ENCODE peak calls at places on chromosome 5, in four cellular contexts. I is H9, W is H1, X is mesendoderm. L is an unnamed sample.

GRCh38 chr5:122457178-122457826 is 145.3 kb downstream of the SNCAIP start:
- DNase-seq in X (no peak), W (no peak), I (no peak), L (no peak)

GRCh38 chr5:88761269-88761880 is 121.6 kb downstream of the MEF2C start:
- DNase-seq in W (no peak), I (no peak), X (no peak), L (peak)

GRCh38 chr5:73188764-73189521 is 15.9 kb downstream of the TMEM174 start:
- DNase-seq in X (peak), I (peak), W (no peak), L (peak)

GRCh38 chr5:45205403-45205961 is 396.7 kb downstream of the MRPS30 start:
- DNase-seq in I (peak), X (peak), W (peak), L (no peak)

GRCh38 chr5:112195924-112196323 is 223.2 kb downstream of the EPB41L4A start:
- DNase-seq in X (no peak), I (no peak), W (no peak), L (no peak)

GRCh38 chr5:173065155-173065554 is 9.0 kb downstream of the CREBRF start:
- DNase-seq in W (no peak), X (no peak), I (no peak), L (no peak)

GRCh38 chr5:103258957-103259704 is 568 bp downstream of the MACIR start:
- DNase-seq in W (no peak), I (no peak), X (peak), L (peak)

GRCh38 chr5:157155297-157155696 is 10.8 kb downstream of the GARIN3 start:
- DNase-seq in X (no peak), I (no peak), W (no peak), L (no peak)

GRCh38 chr5:110757118-110757729 is 18.4 kb downstream of the SLC25A46 start:
- DNase-seq in X (peak), W (no peak), I (no peak), L (peak)

GRCh38 chr5:133220851-133221674 is 169.2 kb downstream of the HSPA4 start:
- DNase-seq in X (no peak), I (no peak), W (no peak), L (peak)

GRCh38 chr5:128193676-128194390 is 110.3 kb downstream of the SLC12A2 start:
- DNase-seq in W (no peak), X (no peak), I (no peak), L (no peak)

GRCh38 chr5:128196080-128196479 is 112.5 kb downstream of the SLC12A2 start:
- DNase-seq in I (no peak), X (no peak), W (no peak), L (no peak)

GRCh38 chr5:128196791-128197190 is 113.2 kb downstream of the SLC12A2 start:
- DNase-seq in W (no peak), X (no peak), I (no peak), L (peak)

GRCh38 chr5:128195316-128195715 is 111.8 kb downstream of the SLC12A2 start:
- DNase-seq in W (no peak), I (no peak), X (no peak), L (no peak)

DNA sequence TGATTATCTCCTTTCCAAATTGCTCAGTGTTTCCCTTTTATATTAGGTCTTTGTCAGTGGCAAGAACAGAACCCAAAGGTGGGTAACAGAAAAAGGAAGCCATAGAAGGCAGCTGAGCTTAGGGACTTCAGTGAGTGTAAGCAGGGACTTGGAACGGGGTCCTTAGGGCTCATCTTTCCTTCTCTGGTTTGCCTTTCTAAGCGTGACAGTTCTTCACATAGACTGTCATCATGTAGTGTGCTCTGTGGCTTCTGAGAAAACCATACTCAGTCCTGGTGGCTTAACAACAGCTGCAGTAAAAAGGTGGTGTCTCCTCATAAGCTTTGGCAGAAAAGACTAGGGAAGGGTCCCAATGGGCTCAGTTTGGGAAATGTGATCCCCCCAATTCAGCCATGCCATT is 108.8 kb downstream of the SLC12A2 start:
- DNase-seq in X (no peak), I (no peak), W (no peak), L (no peak)
- H3K56ac ChIP-seq in X (no peak), I (no peak), W (no peak), L (no peak)

DNA sequence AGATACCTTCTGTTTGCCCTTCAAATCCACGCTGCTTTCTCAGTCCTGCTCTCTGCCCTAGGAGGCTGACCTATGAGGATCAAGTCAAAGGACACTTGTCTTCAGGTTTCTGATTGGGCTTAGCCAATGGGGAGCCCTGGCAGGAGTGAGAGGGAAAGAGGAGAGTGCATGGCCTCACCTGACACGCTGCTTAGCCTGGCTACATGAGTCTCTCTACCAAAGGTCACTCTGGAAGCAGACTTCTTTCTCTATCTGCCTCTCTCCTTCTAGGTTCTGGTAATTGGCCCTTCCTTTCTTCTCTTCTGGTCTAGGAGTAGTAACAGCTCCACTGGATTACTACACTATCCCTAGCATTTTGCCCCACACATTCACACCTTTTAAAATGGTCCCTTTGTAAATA is 13.1 kb downstream of the ARSB start:
- DNase-seq in X (no peak), I (no peak), W (no peak), L (no peak)
- H3K27ac ChIP-seq in X (no peak), I (no peak), W (no peak), L (no peak)

DNA sequence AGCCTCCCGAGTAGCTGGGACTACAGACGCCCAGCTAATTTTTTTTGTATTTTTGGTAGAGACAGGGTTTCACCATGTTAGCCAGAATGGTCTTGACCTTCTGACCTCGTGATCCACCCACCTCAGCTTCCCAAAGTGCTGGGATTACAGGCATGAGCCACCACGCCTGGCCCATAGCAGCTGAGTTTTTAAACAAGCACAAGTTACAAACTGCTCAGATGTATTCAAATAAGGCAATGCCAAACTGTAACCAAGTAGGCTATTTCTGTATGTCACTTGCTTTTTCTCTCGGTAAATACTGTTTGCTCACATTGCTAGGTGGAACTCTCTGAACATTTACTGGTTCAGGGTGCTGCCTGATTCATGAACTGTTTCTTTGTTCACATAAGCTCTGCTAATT is 799.3 kb upstream of the NUDT12 start:
- DNase-seq in I (no peak), W (no peak), X (no peak), L (no peak)
- H3K56ac ChIP-seq in I (no peak), W (no peak), X (no peak), L (no peak)

DNA sequence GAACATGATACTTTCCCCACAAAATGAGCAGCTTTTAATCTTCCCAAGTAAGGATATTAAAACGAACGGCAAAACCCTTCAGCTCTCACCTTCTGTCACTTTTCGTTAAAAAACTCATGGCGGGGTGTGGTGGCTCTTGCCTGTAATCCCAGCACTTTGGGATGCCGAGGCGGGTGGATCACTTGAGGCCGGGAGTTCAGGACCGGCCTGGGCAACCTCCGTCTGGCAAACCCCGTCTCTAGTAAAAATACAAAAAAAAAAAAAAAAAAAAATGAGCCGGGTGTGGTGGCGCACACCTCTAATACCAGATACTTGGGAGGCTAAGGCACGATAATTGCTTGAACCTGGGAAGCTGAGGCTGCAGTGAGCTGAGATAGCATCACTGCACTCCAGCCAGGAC is 902 bp downstream of the TMED9 start:
- DNase-seq in W (no peak), X (no peak), I (no peak), L (no peak)
- H3K27ac ChIP-seq in W (no peak), X (no peak), I (no peak), L (peak)